ENCODE peak calls at places on chromosomes 1 and 21, in eight cellular contexts. Q, V, G, K, Y, A, L and U are unnamed samples.
A peak's percentile ranks its signal among the peaks of the same experiment; 100 is the strongest.

GRCh38 chr1:208717490-208717889 is 473.3 kb upstream of the PLXNA2 start:
- DNase-seq in A (no peak), K (no peak), V (no peak), L (no peak), G (no peak), Q (no peak), Y (no peak), U (no peak)

GRCh38 chr1:100903777-100904176 is 7.9 kb downstream of the SLC30A7 start:
- DNase-seq in A (no peak), V (no peak), Q (no peak), Y (no peak), L (no peak), G (no peak), K (no peak), U (no peak)

GRCh38 chr1:185644531-185644930 is 89.7 kb upstream of the HMCN1 start:
- DNase-seq in K (no peak), V (no peak), G (no peak), Y (no peak), Q (no peak), L (peak; percentile 65), A (no peak), U (no peak)

GRCh38 chr1:183198463-183198862 is 12.4 kb downstream of the LAMC2 start:
- DNase-seq in L (peak; percentile 15), V (peak; percentile 98), K (no peak), Q (no peak), G (no peak), Y (no peak), A (no peak), U (no peak)

GRCh38 chr1:30657131-30658013 is 66.0 kb downstream of the MATN1 start:
- DNase-seq in K (no peak), A (no peak), Y (no peak), L (peak; percentile 46), V (no peak), G (no peak), Q (no peak), U (no peak)

GRCh38 chr1:38997901-38998190 is 6.8 kb downstream of the AKIRIN1 start:
- DNase-seq in L (no peak), Q (no peak), A (no peak), V (no peak), Y (no peak), G (peak; percentile 76), K (no peak), U (no peak)

GRCh38 chr21:16713331-16714114 is 799.3 kb upstream of the CXADR start:
- DNase-seq in V (peak; percentile 13), G (no peak), Q (no peak), A (no peak), K (no peak), Y (no peak), L (no peak), U (no peak)

GRCh38 chr1:192639607-192640368 is 3.8 kb downstream of the RGS13 start:
- DNase-seq in Q (no peak), Y (no peak), V (peak; percentile 88), K (no peak), L (peak; percentile 44), A (no peak), G (no peak), U (no peak)

GRCh38 chr1:44266400-44267344 is 53.4 kb downstream of the DMAP1 start:
- DNase-seq in K (no peak), A (no peak), Q (no peak), V (no peak), G (no peak), Y (no peak), L (no peak), U (no peak)

GRCh38 chr1:30847358-30847972 is 61.1 kb downstream of the SDC3 start:
- DNase-seq in Q (no peak), A (peak; percentile 84), Y (peak; percentile 80), V (peak; percentile 79), L (no peak), G (peak; percentile 96), K (no peak), U (no peak)

GRCh38 chr1:152983234-152983633 is 647 bp upstream of the SPRR1A start:
- DNase-seq in L (no peak), Y (no peak), Q (no peak), K (no peak), V (no peak), G (no peak), A (no peak), U (no peak)